ENCODE peak calls at places on chromosomes 6 and 20, in five cellular contexts. O, H, R, G and X are unnamed samples.

GRCh38 chr6:33418690-33419291 is 884 bp upstream of the CUTA start:
- DNase-seq in G (no peak), H (no peak), O (no peak), R (no peak), X (no peak)

GRCh38 chr6:3209114-3210023 is 18.1 kb downstream of the TUBB2B start:
- DNase-seq in O (peak; percentile 93), H (peak; percentile 18), G (no peak), R (no peak), X (no peak)

GRCh38 chr20:445514-446336 is 16.6 kb downstream of the TBC1D20 start:
- DNase-seq in G (no peak), O (no peak), R (no peak), H (no peak), X (no peak)

GRCh38 chr6:101716810-101717209 is 323.3 kb downstream of the GRIK2 start:
- DNase-seq in H (no peak), O (no peak), G (no peak), R (no peak), X (no peak)

GRCh38 chr6:44166591-44167184 is 8.1 kb downstream of the CAPN11 start:
- DNase-seq in H (no peak), G (no peak), O (no peak), R (no peak), X (no peak)

GRCh38 chr20:44200371-44200770 is 10.2 kb downstream of the OSER1 start:
- DNase-seq in G (no peak), R (no peak), O (no peak), H (no peak), X (no peak)

GRCh38 chr20:44496976-44497375 is 21.3 kb downstream of the TTPAL start:
- DNase-seq in R (no peak), G (no peak), H (no peak), O (peak; percentile 82), X (no peak)

GRCh38 chr20:59363094-59363493 is 62.7 kb downstream of the EDN3 start:
- DNase-seq in R (no peak), H (no peak), G (no peak), O (no peak), X (no peak)

GRCh38 chr20:19889011-19889953 is 127.9 kb upstream of the NAA20 start:
- DNase-seq in H (peak; percentile 54), O (peak; percentile 48), R (no peak), G (peak; percentile 28), X (peak; percentile 58)